ENCODE peak calls at places on chromosomes 1 and 21, in six cellular contexts. W is K562, Z is GM12891, F is H1, H is GM12878, G is HepG2. Y is an unnamed sample.

GRCh38 chr1:193283026-193283425 is 96.6 kb upstream of the B3GALT2 start:
- DNase-seq in W (no peak), Z (no peak), F (peak; percentile 52), H (no peak), G (no peak), Y (no peak)

GRCh38 chr1:227897704-227898438 is 49.9 kb downstream of the WNT9A start:
- DNase-seq in W (no peak), Z (no peak), F (peak; percentile 23), H (no peak), G (no peak), Y (no peak)

GRCh38 chr1:167756760-167757405 is 35.1 kb downstream of the MPZL1 start:
- DNase-seq in W (peak; percentile 54), Z (no peak), F (no peak), H (no peak), G (no peak), Y (no peak)

GRCh38 chr21:38505654-38506523 is 7.6 kb upstream of the ERG start:
- DNase-seq in W (peak; percentile 20), Z (peak; percentile 13), F (no peak), H (no peak), G (peak; percentile 62), Y (no peak)

GRCh38 chr1:180486092-180486491 is 16.3 kb downstream of the ACBD6 start:
- DNase-seq in W (peak; percentile 31), Z (no peak), F (no peak), H (no peak), G (no peak), Y (no peak)

GRCh38 chr1:184597652-184598357 is 156.9 kb downstream of the EDEM3 start:
- DNase-seq in W (no peak), Z (no peak), F (no peak), H (no peak), G (no peak), Y (no peak)

GRCh38 chr1:101653482-101653946 is 343.2 kb downstream of the OLFM3 start:
- DNase-seq in W (no peak), Z (no peak), F (peak; percentile 67), H (no peak), G (no peak), Y (no peak)

GRCh38 chr1:63723618-63724017 is 50.2 kb upstream of the ROR1 start:
- DNase-seq in W (no peak), Z (no peak), F (no peak), H (no peak), G (no peak), Y (no peak)

GRCh38 chr1:241212624-241213023 is 144.4 kb downstream of the RGS7 start:
- DNase-seq in W (no peak), Z (no peak), F (no peak), H (no peak), G (no peak), Y (no peak)

GRCh38 chr1:175171214-175171913 is 21.2 kb downstream of the KIAA0040 start:
- DNase-seq in W (no peak), Z (no peak), F (no peak), H (no peak), G (no peak), Y (no peak)

DNA sequence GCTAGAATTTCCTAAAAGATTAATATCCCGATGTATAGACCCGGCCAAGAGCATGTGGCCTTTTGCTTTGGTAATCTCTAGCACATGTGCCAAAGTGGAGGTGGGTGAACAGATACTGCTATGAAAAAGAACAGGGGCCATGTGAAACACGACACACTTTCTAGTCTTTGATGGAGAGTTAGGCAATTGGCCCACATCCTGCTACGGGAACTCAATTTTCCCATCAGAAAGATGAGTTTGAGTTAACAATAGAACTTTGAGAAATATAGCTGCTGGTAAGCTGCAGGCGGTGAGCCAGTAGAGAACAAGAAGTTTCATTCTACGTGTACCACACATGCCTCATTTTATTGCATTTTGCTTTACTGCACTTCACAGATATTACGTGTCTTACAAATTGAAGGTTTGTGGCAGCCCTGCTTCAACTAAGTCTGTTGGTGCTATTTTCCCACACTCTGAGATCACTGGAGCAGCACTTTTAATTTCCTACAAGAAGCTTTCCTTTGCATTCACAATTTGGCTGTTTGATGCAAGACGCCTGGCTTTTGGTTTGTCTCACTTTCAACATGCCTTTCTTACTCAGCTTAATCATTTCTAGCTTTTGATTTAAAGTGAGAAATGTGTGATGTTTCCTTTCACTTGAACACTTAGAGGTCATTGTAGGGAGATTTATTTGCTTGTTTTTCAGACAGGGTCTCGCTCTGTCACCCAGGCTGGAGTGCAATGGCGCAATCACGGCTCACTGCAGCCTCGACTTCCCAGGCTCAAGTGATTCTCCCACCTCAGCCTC is 46.3 kb downstream of the HTR6 start:
- DNase-seq in W (no peak), Z (no peak), F (no peak), H (peak; percentile 93), G (no peak), Y (no peak)
- TF ChIP-seq TAF1 in W (no peak), Z (no peak), F (no peak), H (no peak), G (no peak), Y (no peak)

GRCh38 chr1:16207318-16208269 is 4.9 kb downstream of the ARHGEF19 start:
- DNase-seq in W (peak; percentile 45), Z (no peak), F (peak; percentile 63), H (no peak), G (no peak), Y (no peak)
- TF ChIP-seq POLR2A in W (no peak), Z (no peak), F (no peak), H (no peak), G (no peak), Y (no peak)

GRCh38 chr1:18922319-18922726 is 20.0 kb upstream of the ALDH4A1 start:
- DNase-seq in W (no peak), Z (no peak), F (no peak), H (no peak), G (peak; percentile 45), Y (no peak)
- TF ChIP-seq POLR2AphosphoS5 in W (no peak), Z (no peak), F (no peak), H (no peak), G (no peak), Y (no peak)

GRCh38 chr1:7648761-7649384 is 122.2 kb upstream of the VAMP3 start:
- DNase-seq in W (no peak), Z (no peak), F (no peak), H (no peak), G (no peak), Y (no peak)
- TF ChIP-seq TAF1 in W (no peak), Z (no peak), F (no peak), H (no peak), G (no peak), Y (no peak)

GRCh38 chr1:243850368-243851128 is 505 bp upstream of the AKT3 start:
- DNase-seq in W (peak; percentile 84), Z (peak; percentile 45), F (peak; percentile 90), H (no peak), G (peak; percentile 3), Y (peak; percentile 41)
- TF ChIP-seq POLR2A in W (no peak), Z (no peak), F (peak; percentile 90), H (peak; percentile 71), G (no peak), Y (peak; percentile 9)

Y was measured in GM12892.